ENCODE peak calls at places on chromosomes 2 and 18, in four cellular contexts. D, K, Z and M are unnamed samples.

GRCh38 chr2:232170391-232170790 is 208.2 kb upstream of the ALPP start:
- DNase-seq in D (no peak), Z (no peak), K (no peak), M (no peak)

GRCh38 chr2:174248187-174248997 is at the start of gene OLA1:
- DNase-seq in K (peak; percentile 95), Z (peak; percentile 96), D (peak; percentile 99), M (peak; percentile 90)

GRCh38 chr2:230155359-230155758 is 64.4 kb downstream of the SP110 start:
- DNase-seq in K (no peak), Z (no peak), D (no peak), M (no peak)

GRCh38 chr2:217248312-217248935 is 388.6 kb upstream of the TNP1 start:
- DNase-seq in D (peak; percentile 58), K (peak; percentile 74), Z (no peak), M (no peak)

GRCh38 chr18:8982416-8983183 is 119.9 kb upstream of the NDUFV2 start:
- DNase-seq in D (no peak), Z (peak; percentile 61), K (no peak), M (peak; percentile 60)

GRCh38 chr2:36663314-36663713 is 33.2 kb upstream of the VIT start:
- DNase-seq in K (no peak), Z (no peak), D (no peak), M (no peak)

GRCh38 chr2:198499539-198499938 is 695.1 kb downstream of the PLCL1 start:
- DNase-seq in K (no peak), Z (no peak), D (no peak), M (no peak)

GRCh38 chr2:64615206-64615763 is 38.4 kb downstream of the SERTAD2 start:
- DNase-seq in Z (peak; percentile 37), K (no peak), D (no peak), M (no peak)

GRCh38 chr18:32373995-32374394 is 96.7 kb downstream of the GAREM1 start:
- DNase-seq in D (no peak), Z (peak; percentile 96), K (peak; percentile 45), M (no peak)

GRCh38 chr2:39411186-39411944 is 25.7 kb downstream of the MAP4K3 start:
- DNase-seq in Z (peak; percentile 62), K (no peak), D (no peak), M (peak; percentile 40)

GRCh38 chr2:33521791-33522281 is 45.4 kb downstream of the RASGRP3 start:
- DNase-seq in Z (no peak), K (no peak), D (no peak), M (no peak)

GRCh38 chr2:230955163-230955779 is 30.2 kb upstream of the GPR55 start:
- DNase-seq in D (no peak), Z (no peak), K (no peak), M (no peak)

GRCh38 chr18:11991021-11991770 is 9.9 kb downstream of the IMPA2 start:
- DNase-seq in D (no peak), Z (no peak), K (no peak), M (no peak)

GRCh38 chr18:76697441-76697901 is 124.9 kb upstream of the ZNF236 start:
- DNase-seq in D (no peak), Z (peak; percentile 16), K (no peak), M (no peak)

GRCh38 chr2:64975232-64975791 is 13.9 kb upstream of the SLC1A4 start:
- DNase-seq in K (no peak), D (no peak), Z (no peak), M (peak; percentile 88)

GRCh38 chr2:74876081-74876886 is 42.4 kb downstream of the HK2 start:
- DNase-seq in K (peak; percentile 24), D (peak; percentile 76), Z (peak; percentile 63), M (peak; percentile 61)

GRCh38 chr18:57846258-57846657 is 43.1 kb upstream of the ATP8B1 start:
- DNase-seq in D (no peak), Z (peak; percentile 86), K (no peak), M (no peak)

GRCh38 chr2:149000168-149000938 is 38.1 kb upstream of the LYPD6B start:
- DNase-seq in K (no peak), Z (no peak), D (no peak), M (no peak)

GRCh38 chr2:172148246-172148645 is 45.5 kb upstream of the DLX2 start:
- DNase-seq in Z (no peak), D (no peak), K (no peak), M (no peak)

GRCh38 chr2:240639566-240639965 is 14.3 kb downstream of the GPR35 start:
- DNase-seq in K (no peak), Z (no peak), D (no peak), M (no peak)

GRCh38 chr2:46297546-46298271 is 502 bp downstream of the EPAS1 start:
- DNase-seq in K (peak; percentile 91), Z (peak; percentile 89), D (peak; percentile 62), M (peak; percentile 59)

GRCh38 chr2:140526575-140526974 is 1604.2 kb downstream of the LRP1B start:
- DNase-seq in Z (no peak), K (no peak), D (no peak), M (no peak)

GRCh38 chr2:235468978-235469694 is 24.7 kb upstream of the AGAP1 start:
- DNase-seq in K (no peak), Z (no peak), D (no peak), M (no peak)

GRCh38 chr2:121903037-121903689 is 147.7 kb downstream of the TSN start:
- DNase-seq in Z (peak; percentile 84), D (no peak), K (peak; percentile 80), M (no peak)

GRCh38 chr2:190576565-190576964 is 42.0 kb upstream of the NEMP2 start:
- DNase-seq in K (no peak), D (no peak), Z (no peak), M (no peak)

GRCh38 chr2:197159681-197160211 is 150.8 kb downstream of the ANKRD44 start:
- DNase-seq in Z (no peak), D (no peak), K (no peak), M (peak; percentile 67)

GRCh38 chr18:46301081-46301480 is 196.9 kb downstream of the HAUS1 start:
- DNase-seq in D (no peak), Z (no peak), K (no peak), M (no peak)

GRCh38 chr2:222424729-222425671 is 657 bp downstream of the SGPP2 start:
- DNase-seq in D (peak; percentile 56), K (no peak), Z (peak; percentile 43), M (no peak)

GRCh38 chr2:165067958-165068612 is 112.8 kb upstream of the SLC38A11 start:
- DNase-seq in Z (no peak), D (no peak), K (no peak), M (no peak)

GRCh38 chr2:26653207-26654060 is 12.3 kb upstream of the CIB4 start:
- DNase-seq in K (no peak), Z (no peak), D (no peak), M (no peak)

GRCh38 chr18:697771-698170 is 14.7 kb downstream of the ENOSF1 start:
- DNase-seq in Z (no peak), K (no peak), D (no peak), M (no peak)

GRCh38 chr2:237184192-237184922 is 98.7 kb downstream of the COPS8 start:
- DNase-seq in K (no peak), Z (no peak), D (no peak), M (no peak)

GRCh38 chr2:181364492-181365175 is 92.6 kb upstream of the ITGA4 start:
- DNase-seq in D (no peak), K (no peak), Z (no peak), M (no peak)

GRCh38 chr2:100397117-100397860 is 20.2 kb downstream of the CHST10 start:
- DNase-seq in D (no peak), K (no peak), Z (no peak), M (no peak)